ENCODE peak calls at places on chromosomes 16 and 17, in six cellular contexts. T is cardiac muscle cell, L is spleen, P is PC-9, R is prostate gland, Z is tibial artery. V is an unnamed sample.

GRCh38 chr17:60065136-60065535 is 13.6 kb downstream of the HEATR6 start:
- DNase-seq in T (no peak), L (no peak), P (no peak), R (no peak), Z (no peak), V (no peak)

GRCh38 chr16:10501016-10501607 is 79.3 kb downstream of the EMP2 start:
- DNase-seq in T (no peak), L (no peak), P (no peak), R (no peak), Z (no peak), V (no peak)

GRCh38 chr16:10569629-10570028 is 10.8 kb downstream of the EMP2 start:
- DNase-seq in T (no peak), L (no peak), P (no peak), R (no peak), Z (no peak), V (no peak)

GRCh38 chr17:40419559-40420331 is 2.0 kb upstream of the TOP2A start:
- DNase-seq in T (no peak), L (no peak), P (no peak), R (no peak), Z (no peak), V (no peak)

GRCh38 chr16:30491744-30492308 is 19.3 kb downstream of the ITGAL start:
- DNase-seq in T (no peak), L (no peak), P (peak), R (peak), Z (no peak), V (no peak)

GRCh38 chr17:67139784-67140665 is 95.7 kb downstream of the CACNG1 start:
- DNase-seq in T (peak), L (no peak), P (no peak), R (no peak), Z (no peak), V (no peak)

GRCh38 chr17:60851181-60851580 is 173.5 kb downstream of the BCAS3 start:
- DNase-seq in T (no peak), L (no peak), P (no peak), R (no peak), Z (no peak), V (peak)

GRCh38 chr17:7479389-7480192 is at the start of gene ZBTB4:
- DNase-seq in T (peak), L (peak), P (peak), R (peak), Z (peak), V (no peak)

GRCh38 chr16:20348365-20349185 is 3.9 kb downstream of the UMOD start:
- DNase-seq in T (no peak), L (no peak), P (no peak), R (peak), Z (no peak), V (no peak)
- TF ChIP-seq CTCF in T (no peak), L (no peak), P (no peak), R (peak), Z (peak), V (no peak)

GRCh38 chr17:75610103-75610984 is 22.7 kb downstream of the MYO15B start:
- DNase-seq in T (no peak), L (no peak), P (peak), R (no peak), Z (no peak), V (no peak)
- H3K27ac ChIP-seq in T (no peak), L (no peak), P (no peak), R (no peak), Z (no peak), V (no peak)

GRCh38 chr17:44752953-44753861 is 5.6 kb upstream of the ADAM11 start:
- DNase-seq in T (no peak), L (no peak), P (no peak), R (no peak), Z (no peak), V (peak)

GRCh38 chr17:44751806-44752205 is 7.0 kb upstream of the ADAM11 start:
- DNase-seq in T (no peak), L (no peak), P (no peak), R (no peak), Z (no peak), V (no peak)

GRCh38 chr17:44751331-44751730 is 7.5 kb upstream of the ADAM11 start:
- DNase-seq in T (no peak), L (no peak), P (no peak), R (no peak), Z (no peak), V (no peak)

GRCh38 chr17:44747566-44747965 is 11.2 kb upstream of the ADAM11 start:
- DNase-seq in T (no peak), L (no peak), P (no peak), R (no peak), Z (no peak), V (no peak)

DNA sequence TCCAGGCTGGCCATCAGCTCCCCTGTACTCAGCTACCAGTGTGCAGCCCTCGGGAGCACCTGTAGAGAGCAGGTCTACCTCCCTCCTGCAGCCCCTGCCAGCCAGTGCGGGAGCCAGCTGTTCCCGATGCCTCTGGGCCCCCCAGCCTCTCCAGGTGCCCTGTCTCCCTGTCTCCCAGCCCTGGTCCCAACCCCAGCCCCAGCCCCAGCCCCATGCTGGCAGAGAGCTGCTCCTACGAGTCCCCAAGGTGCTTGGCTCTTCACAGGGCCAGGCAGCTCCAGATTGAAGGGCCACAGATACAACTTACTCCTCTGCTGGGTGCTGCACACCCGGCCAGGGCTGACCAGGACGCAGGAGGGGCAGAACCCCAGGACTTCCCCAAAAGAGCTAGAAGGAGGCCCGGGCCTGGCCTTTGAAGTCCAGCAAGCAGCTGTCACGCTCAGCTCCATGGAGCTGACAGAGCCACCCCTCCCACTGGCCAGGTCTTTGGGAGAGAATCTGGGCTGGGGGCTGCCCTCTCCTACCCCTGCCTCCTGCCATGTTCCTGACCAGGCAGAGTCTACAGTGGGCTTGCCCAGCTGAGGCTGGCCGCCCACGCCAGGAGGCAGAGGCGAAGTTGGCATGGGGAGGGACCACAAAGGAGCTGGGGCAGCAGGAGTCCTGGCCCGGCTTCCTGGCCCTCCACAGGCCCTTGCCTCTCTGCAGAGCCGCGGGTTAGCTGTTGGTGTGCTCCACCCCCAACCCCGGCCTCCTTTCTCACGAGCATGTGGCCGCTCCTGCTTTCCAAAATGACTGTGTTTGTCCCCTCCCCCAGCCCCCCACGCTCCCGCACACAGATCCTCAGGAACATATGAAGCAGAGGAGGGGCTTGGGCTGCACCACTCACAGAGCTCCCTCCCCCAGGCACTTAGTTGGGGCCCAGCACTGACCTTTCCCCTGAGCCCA is 9.4 kb upstream of the ADAM11 start:
- DNase-seq in T (no peak), L (no peak), P (no peak), R (no peak), Z (no peak), V (peak)
- TF ChIP-seq CTCF in T (no peak), L (no peak), P (no peak), R (no peak), Z (no peak), V (no peak)

GRCh38 chr16:89582614-89583196 is 7.1 kb downstream of the CPNE7 start:
- DNase-seq in T (no peak), L (peak), P (no peak), R (no peak), Z (no peak), V (no peak)

GRCh38 chr16:89579351-89579750 is 3.8 kb downstream of the CPNE7 start:
- DNase-seq in T (no peak), L (no peak), P (no peak), R (no peak), Z (no peak), V (no peak)

GRCh38 chr16:89581861-89582563 is 6.5 kb downstream of the CPNE7 start:
- DNase-seq in T (no peak), L (peak), P (peak), R (peak), Z (no peak), V (peak)

GRCh38 chr16:89583197-89583894 is 7.8 kb downstream of the CPNE7 start:
- DNase-seq in T (no peak), L (no peak), P (no peak), R (no peak), Z (no peak), V (peak)

DNA sequence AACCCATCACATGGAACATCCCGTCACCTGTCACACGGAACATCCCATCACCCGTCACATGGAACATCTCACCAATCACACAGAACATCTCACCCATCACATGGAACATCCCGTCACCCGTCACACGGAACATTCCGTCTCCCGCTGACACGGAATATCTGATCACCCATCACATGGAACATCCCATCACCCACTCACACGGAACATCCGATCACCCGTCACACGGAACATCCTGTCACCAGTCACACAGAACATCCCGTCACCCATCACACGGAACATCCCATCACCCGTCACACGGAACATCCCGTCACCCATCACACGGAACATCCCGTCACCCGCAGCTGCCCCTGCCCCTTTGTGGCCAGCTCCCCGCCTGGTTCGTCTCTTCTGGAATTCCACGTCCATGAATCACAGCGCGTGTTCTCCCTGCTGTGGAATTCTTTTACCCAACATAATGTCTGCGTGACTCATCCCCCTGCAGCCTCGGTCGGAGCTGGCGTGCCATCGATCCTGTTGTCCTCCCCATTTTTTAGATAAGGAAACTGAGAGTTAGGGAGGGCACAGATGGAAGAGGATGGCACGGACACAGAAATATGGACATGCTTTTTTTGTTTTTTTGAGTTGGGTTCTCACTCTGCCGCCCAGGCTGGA is 5.6 kb downstream of the CPNE7 start:
- DNase-seq in T (no peak), L (no peak), P (peak), R (no peak), Z (no peak), V (peak)
- H3K27ac ChIP-seq in T (no peak), L (no peak), P (peak), R (no peak), Z (no peak), V (peak)

DNA sequence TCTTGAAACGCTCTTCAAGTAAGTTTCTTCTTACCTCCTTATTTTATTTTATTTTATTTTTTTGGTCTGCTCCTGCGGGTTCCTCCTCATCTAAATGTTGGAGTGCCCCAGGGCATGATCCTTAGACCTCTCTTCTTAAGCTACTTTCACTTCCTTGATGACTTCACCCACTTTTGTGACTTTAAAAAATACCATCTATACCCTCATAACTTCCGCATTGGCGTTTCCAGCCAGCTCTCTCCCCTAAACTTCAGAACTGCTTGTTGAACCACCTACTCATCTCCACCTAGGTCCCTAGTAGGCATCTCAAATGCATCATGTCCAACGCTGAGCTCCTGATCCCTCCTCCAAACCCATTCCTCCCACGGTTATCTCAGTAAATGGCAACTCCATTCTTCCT is 51.4 kb upstream of the NFAT5 start:
- DNase-seq in T (no peak), L (no peak), P (peak), R (no peak), Z (no peak), V (no peak)
- TF ChIP-seq CTCF in T (no peak), L (no peak), P (no peak), R (no peak), Z (no peak), V (no peak)

DNA sequence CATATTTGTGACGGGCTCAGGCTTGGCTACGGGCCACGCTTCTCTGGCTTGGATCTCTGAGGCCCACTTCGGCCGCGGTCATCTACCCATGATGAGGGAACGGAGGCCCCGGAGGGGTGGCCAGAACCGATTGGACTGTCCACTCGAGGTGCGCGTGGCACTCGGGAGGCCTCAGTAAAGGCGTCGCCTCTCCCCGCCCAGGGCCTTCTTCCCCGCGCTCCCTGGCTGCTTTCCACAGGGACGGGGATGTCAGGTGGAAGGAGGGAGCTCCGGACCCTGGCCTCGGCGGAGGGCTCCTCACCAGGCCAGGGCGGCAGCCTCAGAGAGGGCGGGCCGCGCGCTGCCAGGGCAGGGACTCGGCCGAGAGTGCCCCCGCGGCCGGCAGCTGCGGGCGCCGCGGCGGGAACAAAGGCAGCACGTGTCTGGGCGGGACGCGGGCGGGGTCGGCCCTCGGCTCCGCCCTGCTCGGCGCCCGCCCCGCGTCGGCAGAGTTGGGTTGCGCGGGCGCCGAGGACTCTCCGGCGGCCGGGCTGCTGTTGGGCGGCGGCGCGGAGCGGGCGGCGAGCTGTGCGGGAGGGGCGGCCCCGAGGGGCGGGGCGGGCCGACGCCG is 597 bp upstream of the CDK5R1 start:
- DNase-seq in T (peak), L (peak), P (peak), R (peak), Z (peak), V (no peak)
- H3K27ac ChIP-seq in T (no peak), L (peak), P (no peak), R (peak), Z (peak), V (peak)

DNA sequence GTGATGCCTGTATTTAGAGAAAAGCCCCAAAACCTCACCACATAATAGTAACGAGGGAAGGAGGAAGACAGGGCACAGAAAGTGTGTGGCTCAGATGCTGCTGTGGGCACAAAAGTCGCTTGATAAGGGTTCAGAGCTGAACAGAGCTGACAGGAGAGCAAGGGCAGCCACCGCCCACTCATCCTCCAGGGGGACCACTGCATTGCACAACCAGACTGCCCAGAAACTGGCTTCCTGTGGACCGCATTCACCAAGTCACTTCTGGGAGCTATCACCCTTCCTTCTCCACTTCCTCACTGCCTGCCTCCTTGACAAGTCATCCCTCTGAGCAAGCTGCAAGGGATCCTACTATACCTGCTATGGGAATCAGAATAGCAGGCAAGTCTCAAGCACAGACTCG is 512.4 kb upstream of the CDH11 start:
- DNase-seq in T (no peak), L (no peak), P (no peak), R (no peak), Z (no peak), V (no peak)
- TF ChIP-seq CTCF in T (no peak), L (no peak), P (no peak), R (no peak), Z (no peak), V (no peak)

V was measured in RWPE2.